ENCODE peak calls at places on chromosome 11, in eight cellular contexts. Y is nucleus accumbens, A is testis, C is substantia nigra, S is activated T-cell treated with anti-CD3 and anti-CD28 coated beads for 4 hours, U is HFFc6, O is foreskin fibroblast, N is AG04450. F is an unnamed sample.

GRCh38 chr11:2314525-2315394 is 12.9 kb downstream of the TSPAN32 start:
- DNase-seq in Y (peak), A (peak), C (peak), S (no peak), U (no peak), O (peak), N (peak), F (no peak)

GRCh38 chr11:64268687-64269379 is 15.6 kb downstream of the BAD start:
- DNase-seq in Y (no peak), A (peak), C (peak), S (no peak), U (peak), O (peak), N (no peak), F (peak)

GRCh38 chr11:87722756-87723599 is 452.3 kb downstream of the RAB38 start:
- DNase-seq in Y (no peak), A (peak), C (peak), S (no peak), U (no peak), O (peak), N (no peak), F (peak)

GRCh38 chr11:47564933-47565339 is 463 bp upstream of the PTPMT1 start:
- DNase-seq in Y (no peak), A (no peak), C (no peak), S (no peak), U (no peak), O (no peak), N (no peak), F (no peak)

GRCh38 chr11:75469785-75470405 is 36.9 kb upstream of the KLHL35 start:
- DNase-seq in Y (no peak), A (no peak), C (no peak), S (no peak), U (no peak), O (no peak), N (no peak), F (no peak)

GRCh38 chr11:35823742-35824298 is 120.0 kb upstream of the LDLRAD3 start:
- DNase-seq in Y (no peak), A (peak), C (no peak), S (no peak), U (no peak), O (no peak), N (no peak), F (no peak)

GRCh38 chr11:115501895-115502589 is 2.2 kb downstream of the CADM1 start:
- DNase-seq in Y (peak), A (peak), C (peak), S (no peak), U (no peak), O (no peak), N (no peak), F (no peak)

GRCh38 chr11:67504950-67505561 is at the start of gene PITPNM1:
- DNase-seq in Y (no peak), A (peak), C (peak), S (peak), U (no peak), O (peak), N (no peak), F (peak)

GRCh38 chr11:115418081-115418480 is 86.1 kb downstream of the CADM1 start:
- DNase-seq in Y (no peak), A (no peak), C (no peak), S (no peak), U (no peak), O (no peak), N (no peak), F (no peak)

GRCh38 chr11:33638608-33639007 is 62.0 kb downstream of the C11orf91 start:
- DNase-seq in Y (no peak), A (no peak), C (no peak), S (no peak), U (no peak), O (no peak), N (no peak), F (no peak)

GRCh38 chr11:68524681-68525080 is 64.1 kb downstream of the PPP6R3 start:
- DNase-seq in Y (no peak), A (peak), C (peak), S (no peak), U (no peak), O (no peak), N (no peak), F (no peak)

GRCh38 chr11:77038029-77038824 is 4.0 kb downstream of the B3GNT6 start:
- DNase-seq in Y (no peak), A (no peak), C (no peak), S (no peak), U (no peak), O (no peak), N (no peak), F (no peak)

GRCh38 chr11:78313181-78313788 is 104.3 kb downstream of the GAB2 start:
- DNase-seq in Y (peak), A (no peak), C (peak), S (no peak), U (peak), O (peak), N (no peak), F (peak)

GRCh38 chr11:38824573-38824972 is 2226.5 kb upstream of the RAG2 start:
- DNase-seq in Y (no peak), A (no peak), C (no peak), S (no peak), U (no peak), O (no peak), N (no peak), F (peak)

GRCh38 chr11:102345923-102346322 is 1.1 kb upstream of the BIRC2 start:
- DNase-seq in Y (no peak), A (no peak), C (no peak), S (no peak), U (peak), O (peak), N (no peak), F (peak)

GRCh38 chr11:132062541-132062940 is 692.1 kb downstream of the NTM start:
- DNase-seq in Y (no peak), A (no peak), C (no peak), S (no peak), U (no peak), O (peak), N (no peak), F (no peak)

GRCh38 chr11:8288824-8289223 is 25.1 kb upstream of the LMO1 start:
- DNase-seq in Y (no peak), A (no peak), C (no peak), S (no peak), U (no peak), O (no peak), N (no peak), F (no peak)

GRCh38 chr11:128528294-128528693 is 59.1 kb downstream of the ETS1 start:
- DNase-seq in Y (no peak), A (no peak), C (no peak), S (no peak), U (no peak), O (no peak), N (no peak), F (no peak)

GRCh38 chr11:104799251-104799650 is 99.0 kb downstream of the CASP12 start:
- DNase-seq in Y (no peak), A (no peak), C (no peak), S (no peak), U (no peak), O (no peak), N (no peak), F (no peak)

GRCh38 chr11:65692367-65692766 is 19.7 kb upstream of the KAT5 start:
- DNase-seq in Y (no peak), A (no peak), C (no peak), S (no peak), U (no peak), O (no peak), N (no peak), F (no peak)

F was measured in HT-29.